ENCODE peak calls at places on chromosomes 11 and 22, in seven cellular contexts. One of them, this sample, is unnamed.

GRCh38 chr11:120296554-120296953 is 28.5 kb upstream of the TLCD5 start:
- DNase-seq in MM.1S: no peak
- DNase-seq in IMR-90: no peak
- DNase-seq in neuronal stem cell: no peak
- DNase-seq in HCT116: no peak
- DNase-seq in A549: no peak
- DNase-seq in OCI-LY7: no peak
- DNase-seq in this sample: no peak

GRCh38 chr22:46055176-46055850 is 78.4 kb upstream of the WNT7B start:
- DNase-seq in MM.1S: no peak
- DNase-seq in IMR-90: no peak
- DNase-seq in neuronal stem cell: no peak
- DNase-seq in HCT116: no peak
- DNase-seq in A549: no peak
- DNase-seq in OCI-LY7: peak; percentile 35
- DNase-seq in this sample: no peak

GRCh38 chr22:47197735-47198500 is 435.5 kb downstream of the TBC1D22A start:
- DNase-seq in MM.1S: no peak
- DNase-seq in IMR-90: no peak
- DNase-seq in neuronal stem cell: no peak
- DNase-seq in HCT116: no peak
- DNase-seq in A549: no peak
- DNase-seq in OCI-LY7: no peak
- DNase-seq in this sample: no peak

GRCh38 chr11:134033696-134034491 is 35.0 kb upstream of the JAM3 start:
- DNase-seq in MM.1S: peak; percentile 7
- DNase-seq in IMR-90: peak; percentile 85
- DNase-seq in neuronal stem cell: peak; percentile 72
- DNase-seq in HCT116: peak; percentile 21
- DNase-seq in A549: no peak
- DNase-seq in OCI-LY7: no peak
- DNase-seq in this sample: peak; percentile 95

GRCh38 chr11:10263929-10264328 is 30.1 kb downstream of the SBF2 start:
- DNase-seq in MM.1S: no peak
- DNase-seq in IMR-90: peak; percentile 85
- DNase-seq in neuronal stem cell: no peak
- DNase-seq in HCT116: no peak
- DNase-seq in A549: no peak
- DNase-seq in OCI-LY7: no peak
- DNase-seq in this sample: no peak

GRCh38 chr11:120828847-120829246 is 195.1 kb upstream of the TBCEL start:
- DNase-seq in MM.1S: no peak
- DNase-seq in IMR-90: no peak
- DNase-seq in neuronal stem cell: no peak
- DNase-seq in HCT116: no peak
- DNase-seq in A549: no peak
- DNase-seq in OCI-LY7: no peak
- DNase-seq in this sample: no peak

GRCh38 chr11:76834151-76834550 is 26.6 kb upstream of the ACER3 start:
- DNase-seq in MM.1S: no peak
- DNase-seq in IMR-90: peak; percentile 63
- DNase-seq in neuronal stem cell: no peak
- DNase-seq in HCT116: no peak
- DNase-seq in A549: no peak
- DNase-seq in OCI-LY7: no peak
- DNase-seq in this sample: peak; percentile 19

GRCh38 chr22:31344369-31345330 is 1.5 kb downstream of the PATZ1 start:
- DNase-seq in MM.1S: no peak
- DNase-seq in IMR-90: peak; percentile 57
- DNase-seq in neuronal stem cell: peak; percentile 18
- DNase-seq in HCT116: no peak
- DNase-seq in A549: no peak
- DNase-seq in OCI-LY7: peak; percentile 65
- DNase-seq in this sample: peak; percentile 58

GRCh38 chr11:130847517-130847916 is 68.8 kb downstream of the SNX19 start:
- DNase-seq in MM.1S: peak; percentile 90
- DNase-seq in IMR-90: peak; percentile 87
- DNase-seq in neuronal stem cell: no peak
- DNase-seq in HCT116: peak; percentile 46
- DNase-seq in A549: peak; percentile 58
- DNase-seq in OCI-LY7: no peak
- DNase-seq in this sample: no peak

GRCh38 chr11:135075740-135076139 is 663.7 kb upstream of the B3GAT1 start:
- DNase-seq in MM.1S: peak; percentile 58
- DNase-seq in IMR-90: peak; percentile 5
- DNase-seq in neuronal stem cell: no peak
- DNase-seq in HCT116: peak; percentile 71
- DNase-seq in A549: no peak
- DNase-seq in OCI-LY7: peak; percentile 19
- DNase-seq in this sample: peak; percentile 54

GRCh38 chr11:75518771-75519653 is 6.7 kb downstream of the GDPD5 start:
- DNase-seq in MM.1S: no peak
- DNase-seq in IMR-90: no peak
- DNase-seq in neuronal stem cell: peak; percentile 29
- DNase-seq in HCT116: no peak
- DNase-seq in A549: no peak
- DNase-seq in OCI-LY7: no peak
- DNase-seq in this sample: no peak

GRCh38 chr22:22207845-22208564 is 36.6 kb upstream of the VPREB1 start:
- DNase-seq in MM.1S: peak; percentile 89
- DNase-seq in IMR-90: peak; percentile 70
- DNase-seq in neuronal stem cell: peak; percentile 56
- DNase-seq in HCT116: peak; percentile 69
- DNase-seq in A549: peak; percentile 38
- DNase-seq in OCI-LY7: peak; percentile 98
- DNase-seq in this sample: peak; percentile 89

GRCh38 chr22:46175631-46176030 is 25.3 kb downstream of the PPARA start:
- DNase-seq in MM.1S: no peak
- DNase-seq in IMR-90: peak; percentile 86
- DNase-seq in neuronal stem cell: no peak
- DNase-seq in HCT116: no peak
- DNase-seq in A549: no peak
- DNase-seq in OCI-LY7: no peak
- DNase-seq in this sample: no peak

GRCh38 chr11:45141631-45142030 is 4.8 kb upstream of the PRDM11 start:
- DNase-seq in MM.1S: no peak
- DNase-seq in IMR-90: no peak
- DNase-seq in neuronal stem cell: no peak
- DNase-seq in HCT116: no peak
- DNase-seq in A549: no peak
- DNase-seq in OCI-LY7: no peak
- DNase-seq in this sample: no peak

GRCh38 chr22:49569286-49570031 is 258.2 kb downstream of the BRD1 start:
- DNase-seq in MM.1S: no peak
- DNase-seq in IMR-90: no peak
- DNase-seq in neuronal stem cell: no peak
- DNase-seq in HCT116: no peak
- DNase-seq in A549: no peak
- DNase-seq in OCI-LY7: no peak
- DNase-seq in this sample: no peak

GRCh38 chr11:111069076-111069475 is 176.4 kb upstream of the POU2AF2 start:
- DNase-seq in MM.1S: no peak
- DNase-seq in IMR-90: peak; percentile 81
- DNase-seq in neuronal stem cell: no peak
- DNase-seq in HCT116: peak; percentile 6
- DNase-seq in A549: no peak
- DNase-seq in OCI-LY7: no peak
- DNase-seq in this sample: no peak

GRCh38 chr11:72773291-72773690 is 20.6 kb downstream of the STARD10 start:
- DNase-seq in MM.1S: no peak
- DNase-seq in IMR-90: peak; percentile 93
- DNase-seq in neuronal stem cell: no peak
- DNase-seq in HCT116: no peak
- DNase-seq in A549: no peak
- DNase-seq in OCI-LY7: no peak
- DNase-seq in this sample: peak; percentile 82

GRCh38 chr11:11552688-11553087 is 69.1 kb downstream of the GALNT18 start:
- DNase-seq in MM.1S: no peak
- DNase-seq in IMR-90: no peak
- DNase-seq in neuronal stem cell: no peak
- DNase-seq in HCT116: no peak
- DNase-seq in A549: no peak
- DNase-seq in OCI-LY7: no peak
- DNase-seq in this sample: peak; percentile 60

GRCh38 chr11:61972796-61973602 is 5.6 kb upstream of the FTH1 start:
- DNase-seq in MM.1S: no peak
- DNase-seq in IMR-90: peak; percentile 91
- DNase-seq in neuronal stem cell: no peak
- DNase-seq in HCT116: no peak
- DNase-seq in A549: no peak
- DNase-seq in OCI-LY7: no peak
- DNase-seq in this sample: peak; percentile 67

GRCh38 chr11:61974766-61975631 is 7.6 kb upstream of the FTH1 start:
- DNase-seq in MM.1S: no peak
- DNase-seq in IMR-90: no peak
- DNase-seq in neuronal stem cell: no peak
- DNase-seq in HCT116: no peak
- DNase-seq in A549: no peak
- DNase-seq in OCI-LY7: no peak
- DNase-seq in this sample: peak; percentile 54

GRCh38 chr11:61975638-61976419 is 8.4 kb upstream of the FTH1 start:
- DNase-seq in MM.1S: no peak
- DNase-seq in IMR-90: no peak
- DNase-seq in neuronal stem cell: no peak
- DNase-seq in HCT116: no peak
- DNase-seq in A549: no peak
- DNase-seq in OCI-LY7: no peak
- DNase-seq in this sample: no peak

GRCh38 chr11:61972112-61972795 is 4.8 kb upstream of the FTH1 start:
- DNase-seq in MM.1S: no peak
- DNase-seq in IMR-90: no peak
- DNase-seq in neuronal stem cell: no peak
- DNase-seq in HCT116: no peak
- DNase-seq in A549: no peak
- DNase-seq in OCI-LY7: no peak
- DNase-seq in this sample: no peak

DNA sequence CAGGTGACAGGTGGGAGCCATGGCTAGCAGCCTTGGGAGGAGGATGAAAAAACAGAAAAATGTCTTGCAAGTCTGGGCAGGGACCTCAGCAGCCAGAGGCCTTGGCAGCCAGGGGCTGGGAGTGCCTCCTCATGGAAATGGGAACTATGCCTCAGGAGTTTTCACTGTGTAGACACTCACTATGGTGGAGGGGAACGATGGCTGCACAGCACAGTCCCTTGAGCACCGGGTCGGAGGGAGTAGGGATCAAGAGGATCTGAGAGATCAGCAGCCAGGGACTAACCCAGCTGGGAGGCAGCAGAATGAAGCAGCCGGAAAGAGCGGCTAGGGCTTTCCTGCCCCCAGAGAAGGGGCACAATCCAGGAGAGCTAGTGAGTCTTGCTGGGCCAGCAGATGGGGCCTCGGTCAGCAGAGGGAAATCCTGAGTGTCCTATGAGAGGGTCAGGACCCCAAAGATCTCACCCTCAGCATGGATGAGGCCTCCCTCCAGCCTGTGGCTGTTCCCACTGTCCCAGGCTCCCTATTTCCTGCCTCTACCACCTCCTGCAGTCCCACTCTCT is 6.2 kb upstream of the FTH1 start:
- DNase-seq in MM.1S: no peak
- DNase-seq in IMR-90: no peak
- DNase-seq in neuronal stem cell: no peak
- DNase-seq in HCT116: no peak
- DNase-seq in A549: no peak
- DNase-seq in OCI-LY7: no peak
- DNase-seq in this sample: no peak
- H3K4me2 ChIP-seq in MM.1S: no peak overlapping the region
- H3K4me2 ChIP-seq in IMR-90: no peak overlapping the region
- H3K4me2 ChIP-seq in neuronal stem cell: no peak overlapping the region
- H3K4me2 ChIP-seq in HCT116: peak overlapping the region; percentile 4
- H3K4me2 ChIP-seq in A549: peak overlapping the region; percentile 67
- H3K4me2 ChIP-seq in OCI-LY7: no peak overlapping the region
- H3K4me2 ChIP-seq in this sample: peak overlapping the region; percentile 64

GRCh38 chr11:36362902-36363301 is 66.8 kb downstream of the PRR5L start:
- DNase-seq in MM.1S: no peak
- DNase-seq in IMR-90: peak; percentile 67
- DNase-seq in neuronal stem cell: no peak
- DNase-seq in HCT116: no peak
- DNase-seq in A549: no peak
- DNase-seq in OCI-LY7: no peak
- DNase-seq in this sample: no peak
- H3K4me2 ChIP-seq in MM.1S: no peak overlapping the region
- H3K4me2 ChIP-seq in IMR-90: no peak overlapping the region
- H3K4me2 ChIP-seq in neuronal stem cell: no peak overlapping the region
- H3K4me2 ChIP-seq in HCT116: no peak overlapping the region
- H3K4me2 ChIP-seq in A549: peak overlapping the region; percentile 68
- H3K4me2 ChIP-seq in OCI-LY7: peak overlapping the region; percentile 30
- H3K4me2 ChIP-seq in this sample: no peak overlapping the region

DNA sequence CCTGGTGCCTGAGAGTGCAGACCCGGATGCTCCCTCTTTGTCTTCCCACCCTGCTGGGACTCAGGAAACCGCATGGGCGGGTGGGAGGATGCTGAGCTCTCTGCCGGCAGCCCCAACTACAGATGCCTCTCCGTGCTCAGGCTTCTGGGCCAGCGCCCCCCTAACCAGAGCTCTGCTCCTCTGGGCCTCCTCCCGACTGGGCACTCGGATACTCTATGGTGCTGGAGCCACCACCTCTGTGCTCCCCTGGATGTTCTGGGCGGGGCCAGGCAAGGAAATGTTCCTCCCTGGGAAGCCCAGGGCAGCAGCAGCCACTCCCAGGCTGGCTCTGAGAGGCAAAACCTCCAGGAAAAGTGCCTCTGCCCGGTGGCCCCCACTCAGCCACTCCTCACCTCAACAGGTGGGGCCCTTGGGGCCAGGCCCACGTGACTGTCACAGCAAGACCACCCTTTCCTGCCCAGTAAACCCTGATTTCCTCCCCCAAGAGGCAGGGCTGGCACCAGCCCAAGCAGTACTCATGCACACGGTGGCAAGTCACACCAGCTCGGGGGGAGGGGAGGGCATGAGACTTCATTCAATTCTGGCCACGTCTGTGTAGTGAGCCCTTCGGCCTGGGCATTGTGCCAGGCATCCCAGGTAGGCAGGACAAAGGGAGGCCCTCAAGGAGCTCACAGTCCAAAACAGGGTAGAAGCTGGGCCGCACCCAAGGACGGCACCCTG is 54.7 kb upstream of the TCF20 start:
- DNase-seq in MM.1S: no peak
- DNase-seq in IMR-90: no peak
- DNase-seq in neuronal stem cell: no peak
- DNase-seq in HCT116: no peak
- DNase-seq in A549: no peak
- DNase-seq in OCI-LY7: no peak
- DNase-seq in this sample: no peak
- H3K4me2 ChIP-seq in MM.1S: no peak overlapping the region
- H3K4me2 ChIP-seq in IMR-90: no peak overlapping the region
- H3K4me2 ChIP-seq in neuronal stem cell: no peak overlapping the region
- H3K4me2 ChIP-seq in HCT116: peak overlapping the region; percentile 51
- H3K4me2 ChIP-seq in A549: peak overlapping the region; percentile 28
- H3K4me2 ChIP-seq in OCI-LY7: peak overlapping the region; percentile 12
- H3K4me2 ChIP-seq in this sample: no peak overlapping the region

DNA sequence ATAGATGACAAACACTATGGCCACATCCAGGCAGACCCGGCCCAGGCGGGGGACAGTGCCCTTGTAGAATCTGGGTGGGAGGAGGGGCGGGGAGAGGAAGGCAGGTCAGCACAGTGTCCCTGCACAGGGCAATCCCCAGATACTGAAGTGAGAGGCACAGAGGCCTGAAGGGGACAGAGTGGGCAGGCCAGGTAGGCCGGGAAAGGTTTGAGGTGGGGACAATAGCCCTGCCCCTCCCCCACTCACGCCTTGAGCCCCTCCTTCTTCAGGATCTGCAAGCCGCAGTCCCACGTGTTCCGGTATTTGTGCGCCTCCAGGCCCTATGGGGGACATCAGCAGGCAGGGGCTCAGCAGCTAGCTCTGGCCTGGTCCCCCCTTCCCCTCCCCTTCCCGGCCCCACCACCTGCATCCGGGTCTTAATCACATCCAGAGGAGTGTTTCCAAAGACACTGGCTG is 2.3 kb downstream of the SLC25A1 start:
- DNase-seq in MM.1S: no peak
- DNase-seq in IMR-90: no peak
- DNase-seq in neuronal stem cell: no peak
- DNase-seq in HCT116: no peak
- DNase-seq in A549: no peak
- DNase-seq in OCI-LY7: no peak
- DNase-seq in this sample: peak; percentile 4
- H3K4me2 ChIP-seq in MM.1S: no peak overlapping the region
- H3K4me2 ChIP-seq in IMR-90: no peak overlapping the region
- H3K4me2 ChIP-seq in neuronal stem cell: no peak overlapping the region
- H3K4me2 ChIP-seq in HCT116: peak overlapping the region; percentile 95
- H3K4me2 ChIP-seq in A549: peak overlapping the region; percentile 80
- H3K4me2 ChIP-seq in OCI-LY7: peak overlapping the region; percentile 96
- H3K4me2 ChIP-seq in this sample: peak overlapping the region; percentile 99

This sample was measured in hepatocyte.